ENCODE peak calls at places on chromosomes 11 and 22, in seven cellular contexts. E is ovary, Z is HepG2, W is transverse colon, J is A549, I is H1, R is sigmoid colon. V is an unnamed sample.

GRCh38 chr11:44658451-44658850 is 68.3 kb upstream of the TSPAN18 start:
- DNase-seq in E (no peak), Z (no peak), W (no peak), J (peak; percentile 23), I (no peak), R (no peak), V (no peak)

GRCh38 chr11:15159085-15159484 is 44.4 kb downstream of the INSC start:
- DNase-seq in E (no peak), Z (no peak), W (no peak), J (peak; percentile 7), I (no peak), R (no peak), V (no peak)

GRCh38 chr22:50434849-50435700 is 39.8 kb downstream of the SBF1 start:
- DNase-seq in E (peak; percentile 29), Z (no peak), W (no peak), J (no peak), I (no peak), R (no peak), V (no peak)

GRCh38 chr11:116224154-116224888 is 548.5 kb downstream of the BUD13 start:
- DNase-seq in E (peak; percentile 24), Z (peak; percentile 32), W (peak; percentile 44), J (peak; percentile 23), I (peak; percentile 81), R (no peak), V (peak; percentile 18)

GRCh38 chr22:48307941-48308340 is 1519.7 kb downstream of the BRD1 start:
- DNase-seq in E (no peak), Z (no peak), W (no peak), J (no peak), I (no peak), R (no peak), V (no peak)

GRCh38 chr11:11148104-11148509 is 204.9 kb downstream of the CSNK2A3 start:
- DNase-seq in E (peak; percentile 76), Z (no peak), W (peak; percentile 46), J (peak; percentile 29), I (peak; percentile 60), R (peak; percentile 93), V (peak; percentile 63)

GRCh38 chr22:49614966-49615965 is 212.4 kb downstream of the BRD1 start:
- DNase-seq in E (no peak), Z (no peak), W (no peak), J (no peak), I (no peak), R (peak; percentile 57), V (no peak)

GRCh38 chr22:50677493-50678217 is 5.0 kb downstream of the SHANK3 start:
- DNase-seq in E (no peak), Z (no peak), W (no peak), J (no peak), I (no peak), R (no peak), V (no peak)

GRCh38 chr11:118547132-118547531 is 16.1 kb downstream of the TMEM25 start:
- DNase-seq in E (no peak), Z (no peak), W (no peak), J (no peak), I (no peak), R (no peak), V (no peak)

GRCh38 chr11:7872913-7873312 is 58.2 kb downstream of the OR10A6 start:
- DNase-seq in E (no peak), Z (no peak), W (no peak), J (no peak), I (no peak), R (no peak), V (no peak)

GRCh38 chr11:64654958-64655541 is 64.0 kb downstream of the SLC22A12 start:
- DNase-seq in E (no peak), Z (no peak), W (no peak), J (no peak), I (no peak), R (no peak), V (no peak)

GRCh38 chr11:79088967-79089366 is 351.9 kb downstream of the TENM4 start:
- DNase-seq in E (no peak), Z (no peak), W (no peak), J (no peak), I (no peak), R (no peak), V (no peak)

GRCh38 chr11:122167100-122167499 is 51.1 kb upstream of the BLID start:
- DNase-seq in E (no peak), Z (no peak), W (no peak), J (no peak), I (no peak), R (no peak), V (no peak)

GRCh38 chr11:2276999-2277328 is 6.6 kb upstream of the ASCL2 start:
- DNase-seq in E (no peak), Z (no peak), W (no peak), J (no peak), I (peak; percentile 43), R (no peak), V (no peak)

GRCh38 chr11:30345644-30346043 is 22.7 kb downstream of the ARL14EP start:
- DNase-seq in E (no peak), Z (no peak), W (no peak), J (no peak), I (no peak), R (no peak), V (no peak)

GRCh38 chr11:129366737-129367597 is 8.7 kb upstream of the BARX2 start:
- DNase-seq in E (no peak), Z (no peak), W (no peak), J (no peak), I (no peak), R (no peak), V (no peak)

GRCh38 chr22:36454916-36455570 is 26.4 kb downstream of the TXN2 start:
- DNase-seq in E (peak; percentile 95), Z (no peak), W (peak; percentile 98), J (peak; percentile 94), I (peak; percentile 98), R (peak; percentile 97), V (peak; percentile 79)

GRCh38 chr11:12137938-12138731 is 27.7 kb downstream of the MICAL2 start:
- DNase-seq in E (no peak), Z (no peak), W (peak; percentile 12), J (peak; percentile 47), I (no peak), R (peak; percentile 65), V (no peak)

GRCh38 chr22:37059876-37060449 is 8.4 kb downstream of the KCTD17 start:
- DNase-seq in E (no peak), Z (no peak), W (no peak), J (no peak), I (no peak), R (no peak), V (no peak)

GRCh38 chr11:103257360-103257759 is 148.1 kb downstream of the DYNC2H1 start:
- DNase-seq in E (no peak), Z (peak; percentile 3), W (no peak), J (peak; percentile 44), I (no peak), R (no peak), V (no peak)

GRCh38 chr11:106670069-106670468 is 348.2 kb downstream of the GUCY1A2 start:
- DNase-seq in E (no peak), Z (no peak), W (no peak), J (no peak), I (no peak), R (no peak), V (no peak)

GRCh38 chr11:118435233-118435892 is 929 bp upstream of the KMT2A start:
- DNase-seq in E (peak; percentile 50), Z (peak; percentile 75), W (peak; percentile 67), J (peak; percentile 37), I (peak; percentile 84), R (peak; percentile 72), V (peak; percentile 16)

GRCh38 chr11:106249857-106250256 is 172.4 kb downstream of the AASDHPPT start:
- DNase-seq in E (no peak), Z (no peak), W (no peak), J (no peak), I (no peak), R (no peak), V (no peak)

GRCh38 chr22:33088418-33088817 is 30.2 kb upstream of the SYN3 start:
- DNase-seq in E (no peak), Z (no peak), W (no peak), J (no peak), I (no peak), R (no peak), V (no peak)
- TF ChIP-seq EP300 in E (no peak), Z (no peak), W (no peak), J (no peak), I (no peak), R (no peak), V (no peak)

GRCh38 chr11:92180226-92180625 is 44.4 kb upstream of the FAT3 start:
- DNase-seq in E (no peak), Z (no peak), W (no peak), J (no peak), I (no peak), R (no peak), V (no peak)
- H3K4me3 ChIP-seq in E (no peak overlapping the region), Z (no peak overlapping the region), W (no peak overlapping the region), J (no peak overlapping the region), I (no peak overlapping the region), R (no peak overlapping the region), V (no peak overlapping the region)

GRCh38 chr22:40709752-40710413 is 30.6 kb downstream of the MCHR1 start:
- DNase-seq in E (peak; percentile 65), Z (no peak), W (peak; percentile 25), J (peak; percentile 51), I (no peak), R (peak; percentile 90), V (peak; percentile 32)

GRCh38 chr22:40712311-40712710 is 33.0 kb downstream of the MCHR1 start:
- DNase-seq in E (no peak), Z (no peak), W (no peak), J (no peak), I (no peak), R (no peak), V (no peak)

GRCh38 chr22:40718250-40719204 is 39.2 kb downstream of the MCHR1 start:
- DNase-seq in E (no peak), Z (no peak), W (no peak), J (no peak), I (no peak), R (no peak), V (no peak)

GRCh38 chr22:40716116-40716515 is 36.8 kb downstream of the MCHR1 start:
- DNase-seq in E (no peak), Z (no peak), W (no peak), J (no peak), I (no peak), R (no peak), V (no peak)

GRCh38 chr22:40714514-40714966 is 35.3 kb downstream of the MCHR1 start:
- DNase-seq in E (peak; percentile 49), Z (peak; percentile 51), W (no peak), J (peak; percentile 78), I (peak; percentile 72), R (no peak), V (no peak)
- TF ChIP-seq EP300 in E (no peak), Z (peak; percentile 6), W (no peak), J (no peak), I (no peak), R (no peak), V (no peak)

DNA sequence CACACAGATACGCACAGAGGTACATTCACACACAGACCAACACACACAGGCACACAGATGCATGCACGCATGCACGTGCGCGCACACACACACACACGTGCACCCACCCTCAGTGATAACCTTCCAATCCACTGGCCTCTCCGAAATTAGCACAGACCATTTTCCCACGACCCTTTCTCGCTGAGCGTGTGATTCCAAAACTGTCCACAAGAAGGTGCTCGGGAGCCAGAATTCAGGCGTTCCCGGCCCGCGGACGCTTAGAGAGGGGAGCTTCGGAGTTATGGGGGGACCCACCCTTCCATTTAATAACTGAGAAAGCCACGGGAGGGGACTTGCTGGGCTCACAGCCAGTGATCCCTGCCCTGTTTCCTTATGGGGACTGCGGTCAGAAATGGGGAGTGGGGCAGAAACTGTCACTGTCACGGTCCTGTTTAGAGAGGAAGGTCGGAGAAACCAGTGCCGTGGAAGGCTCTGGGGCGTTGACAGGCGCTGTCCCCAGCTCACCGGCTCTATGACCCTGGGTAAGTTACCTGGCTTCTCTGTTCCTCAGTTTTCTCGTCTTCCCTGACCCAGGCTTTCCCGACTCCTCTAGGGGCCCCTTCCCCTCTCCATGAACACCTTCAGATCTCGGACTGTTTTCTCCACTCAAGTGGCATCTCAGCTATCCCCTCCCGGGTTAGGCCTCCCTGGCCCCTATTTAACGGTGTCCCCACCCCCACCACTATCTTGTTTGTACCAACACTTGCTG is 33.6 kb upstream of the SLC35C1 start:
- DNase-seq in E (peak; percentile 75), Z (peak; percentile 23), W (peak; percentile 76), J (peak; percentile 44), I (peak; percentile 94), R (peak; percentile 78), V (peak; percentile 85)
- H3K4me3 ChIP-seq in E (peak overlapping the region; percentile 36), Z (peak overlapping the region; percentile 52), W (peak overlapping the region; percentile 39), J (peak overlapping the region; percentile 52), I (peak overlapping the region; percentile 57), R (peak overlapping the region; percentile 59), V (peak overlapping the region; percentile 57)

V was measured in tibial nerve.